ENCODE peak calls at places on chromosomes 7 and 10, in six cellular contexts. N is GF-D8, E is NCI-H2029, C is cardiac muscle cell, L is NCI-H1092, Y is AG09309. Q is an unnamed sample.

GRCh38 chr7:72268090-72268489 is 144.0 kb downstream of the CALN1 start:
- DNase-seq in N (no peak), E (no peak), C (no peak), L (no peak), Y (no peak), Q (no peak)

GRCh38 chr10:78408671-78409472 is 375.2 kb downstream of the RPS24 start:
- DNase-seq in N (no peak), E (peak; percentile 54), C (peak; percentile 74), L (peak; percentile 47), Y (no peak), Q (peak; percentile 8)

GRCh38 chr10:34815174-34816066 is at the start of gene PARD3:
- DNase-seq in N (no peak), E (peak; percentile 35), C (peak; percentile 72), L (peak; percentile 25), Y (no peak), Q (peak; percentile 72)

GRCh38 chr10:93615576-93615975 is 3.2 kb downstream of the PDE6C start:
- DNase-seq in N (no peak), E (no peak), C (no peak), L (no peak), Y (no peak), Q (peak; percentile 69)

GRCh38 chr10:130222381-130222780 is 86.2 kb downstream of the GLRX3 start:
- DNase-seq in N (no peak), E (no peak), C (no peak), L (no peak), Y (no peak), Q (no peak)

GRCh38 chr10:98292976-98293375 is 25.0 kb upstream of the LOXL4 start:
- DNase-seq in N (no peak), E (no peak), C (peak; percentile 50), L (no peak), Y (no peak), Q (no peak)

GRCh38 chr7:26664735-26665420 is 199.5 kb downstream of the SKAP2 start:
- DNase-seq in N (no peak), E (no peak), C (peak; percentile 18), L (no peak), Y (no peak), Q (peak; percentile 39)

GRCh38 chr10:93072713-93073538 is 767 bp upstream of the CYP26A1 start:
- DNase-seq in N (no peak), E (no peak), C (no peak), L (no peak), Y (no peak), Q (no peak)

GRCh38 chr7:121994625-121995410 is 121.9 kb downstream of the PTPRZ1 start:
- DNase-seq in N (peak; percentile 12), E (peak; percentile 62), C (peak; percentile 90), L (peak; percentile 56), Y (peak; percentile 63), Q (peak; percentile 76)

Q was measured in NB4.